ENCODE peak calls at places on chromosomes 7 and 10, in nine cellular contexts. M is GM12865, H is cardiac muscle cell, C is lung, Y is GM06990, A is skeletal muscle cell, T is endothelial cell of umbilical vein, U is choroid plexus epithelial cell, W is kidney. F is an unnamed sample.

GRCh38 chr7:69599211-69599878 is 1.1 kb downstream of the AUTS2 start:
- DNase-seq in M (peak), A (no peak), H (no peak), W (peak), U (no peak), C (no peak), Y (peak), T (no peak), F (no peak)

GRCh38 chr7:80826520-80827237 is 92.2 kb downstream of the SEMA3C start:
- DNase-seq in Y (no peak), H (peak), T (no peak), A (no peak), U (peak), C (no peak), M (no peak), W (no peak), F (no peak)

GRCh38 chr7:132492841-132493445 is 83.3 kb downstream of the PLXNA4 start:
- DNase-seq in W (no peak), H (no peak), M (no peak), Y (no peak), A (no peak), T (no peak), U (no peak), C (no peak), F (no peak)

GRCh38 chr10:3072641-3073360 is 5.5 kb downstream of the PFKP start:
- DNase-seq in A (no peak), W (no peak), C (no peak), T (no peak), Y (no peak), H (no peak), U (no peak), M (no peak), F (no peak)

GRCh38 chr7:39589323-39590111 is 23.3 kb downstream of the YAE1 start:
- DNase-seq in A (peak), M (peak), C (no peak), Y (peak), H (peak), U (peak), T (peak), W (no peak), F (no peak)

GRCh38 chr7:95794917-95795515 is 22.7 kb downstream of the DYNC1I1 start:
- DNase-seq in T (peak), M (peak), A (no peak), Y (no peak), U (peak), W (no peak), C (no peak), H (peak), F (no peak)

GRCh38 chr7:17234398-17235021 is 63.9 kb upstream of the AHR start:
- DNase-seq in T (peak), H (peak), Y (peak), W (no peak), A (peak), M (peak), U (peak), C (no peak), F (no peak)

GRCh38 chr10:92572362-92573090 is 1.4 kb downstream of the IDE start:
- DNase-seq in U (no peak), A (no peak), C (no peak), W (no peak), Y (no peak), T (peak), M (no peak), H (no peak), F (no peak)

GRCh38 chr10:35231646-35232045 is 104.7 kb upstream of the CCNY start:
- DNase-seq in U (no peak), C (no peak), Y (no peak), W (no peak), M (no peak), T (no peak), H (no peak), A (no peak), F (no peak)

GRCh38 chr10:108836362-108836761 is 1086.9 kb downstream of the XPNPEP1 start:
- DNase-seq in H (no peak), Y (no peak), W (no peak), A (no peak), M (no peak), T (no peak), C (no peak), U (no peak), F (no peak)

GRCh38 chr7:142799483-142799882 is 28.7 kb downstream of the PRSS2 start:
- DNase-seq in T (no peak), W (no peak), Y (no peak), H (no peak), C (no peak), A (no peak), M (no peak), U (no peak), F (no peak)

GRCh38 chr7:158021836-158022235 is 565.8 kb downstream of the PTPRN2 start:
- DNase-seq in C (no peak), T (no peak), A (no peak), M (no peak), W (peak), U (no peak), Y (no peak), H (no peak), F (no peak)

GRCh38 chr7:146683439-146683838 is 566.8 kb downstream of the CNTNAP2 start:
- DNase-seq in H (no peak), W (no peak), A (peak), U (peak), T (no peak), C (no peak), M (no peak), Y (no peak), F (no peak)

GRCh38 chr10:102744374-102745051 is 765 bp downstream of the WBP1L start:
- DNase-seq in C (no peak), T (peak), U (peak), H (no peak), M (peak), Y (no peak), A (no peak), W (no peak), F (peak)

GRCh38 chr7:133431134-133431711 is 178.3 kb downstream of the EXOC4 start:
- DNase-seq in W (no peak), C (no peak), Y (no peak), M (no peak), H (no peak), A (no peak), T (no peak), U (no peak), F (no peak)

GRCh38 chr7:741850-742249 is 14.8 kb upstream of the PRKAR1B start:
- DNase-seq in W (peak), T (no peak), U (no peak), M (no peak), H (no peak), C (no peak), Y (no peak), A (no peak), F (no peak)

GRCh38 chr7:22332481-22332880 is 24.5 kb downstream of the RAPGEF5 start:
- DNase-seq in Y (no peak), C (no peak), U (no peak), W (no peak), A (no peak), T (peak), M (no peak), H (no peak), F (no peak)

GRCh38 chr7:106841896-106842390 is 23.1 kb upstream of the PIK3CG start:
- DNase-seq in U (no peak), M (no peak), A (no peak), H (no peak), T (no peak), W (no peak), Y (no peak), C (no peak), F (no peak)

GRCh38 chr10:93198401-93199175 is 124.9 kb downstream of the CYP26A1 start:
- DNase-seq in H (peak), C (no peak), T (no peak), U (peak), Y (no peak), M (no peak), W (peak), A (no peak), F (peak)

GRCh38 chr10:93420091-93420490 is 62.0 kb downstream of the MYOF start:
- DNase-seq in Y (no peak), C (no peak), W (no peak), H (no peak), M (no peak), T (no peak), U (peak), A (no peak), F (no peak)

GRCh38 chr7:112009081-112009480 is 197.1 kb downstream of the DOCK4 start:
- DNase-seq in M (peak), Y (no peak), H (peak), A (peak), W (no peak), U (peak), C (no peak), T (peak), F (no peak)

GRCh38 chr7:53642361-53642760 is 606.9 kb downstream of the POM121L12 start:
- DNase-seq in Y (no peak), A (no peak), M (no peak), U (no peak), C (no peak), T (no peak), H (no peak), W (no peak), F (no peak)

GRCh38 chr10:132264306-132264950 is 43.3 kb downstream of the STK32C start:
- DNase-seq in T (no peak), H (no peak), Y (no peak), C (no peak), W (peak), A (no peak), U (no peak), M (no peak), F (no peak)

GRCh38 chr10:77943086-77943901 is 16.7 kb upstream of the DLG5 start:
- DNase-seq in C (no peak), H (peak), T (peak), U (peak), A (peak), Y (no peak), M (no peak), W (peak), F (no peak)

GRCh38 chr10:79468015-79468560 is 22.7 kb upstream of the ZCCHC24 start:
- DNase-seq in Y (no peak), U (no peak), W (no peak), T (no peak), C (no peak), H (no peak), M (no peak), A (no peak), F (no peak)

GRCh38 chr10:92238586-92239098 is 52.2 kb downstream of the CPEB3 start:
- DNase-seq in T (no peak), A (no peak), C (peak), H (peak), U (peak), M (peak), W (peak), Y (no peak), F (no peak)

GRCh38 chr7:57417736-57418135 is 32.2 kb upstream of the ZNF716 start:
- DNase-seq in A (no peak), C (peak), H (no peak), W (peak), Y (no peak), T (no peak), M (no peak), U (no peak), F (no peak)

GRCh38 chr7:30159153-30159552 is 24.4 kb downstream of the MTURN start:
- DNase-seq in H (no peak), C (no peak), A (no peak), U (no peak), M (no peak), Y (no peak), W (no peak), T (no peak), F (no peak)

DNA sequence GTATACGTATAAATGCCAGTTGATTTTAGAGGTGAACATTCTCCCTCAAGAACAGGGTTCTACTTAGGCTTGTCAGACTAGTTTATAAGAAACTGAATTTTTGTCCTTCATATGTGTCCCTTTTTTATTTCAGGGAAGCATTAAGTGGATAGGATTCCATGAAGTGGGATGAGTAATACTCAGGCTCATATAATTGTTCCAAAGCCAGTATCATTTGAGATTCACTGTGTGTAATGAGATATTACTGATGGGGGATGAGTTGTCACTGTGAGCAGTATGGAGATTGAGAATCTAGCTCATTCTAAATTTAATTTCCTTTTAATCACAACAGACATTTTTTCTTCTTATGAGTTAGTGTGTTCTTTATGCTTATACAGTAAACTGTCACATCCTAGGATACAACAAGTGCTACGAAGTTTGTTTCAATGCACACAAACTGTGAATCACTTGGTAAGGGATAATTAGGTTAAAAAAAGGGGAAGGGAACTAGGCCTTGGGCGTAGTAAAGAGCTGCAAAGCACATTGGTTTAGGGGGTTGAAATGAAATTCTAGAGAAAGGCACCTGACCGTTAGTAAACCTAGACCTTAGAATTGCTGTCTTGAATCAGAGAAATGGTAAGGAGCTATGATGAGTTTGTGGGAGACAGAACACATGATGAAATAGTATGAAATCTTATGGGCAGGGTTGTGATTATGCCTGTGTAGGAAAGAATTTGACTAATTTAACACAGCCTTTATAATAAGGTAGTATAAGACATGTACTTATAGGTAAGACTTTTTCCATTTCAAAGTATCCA is 153.4 kb downstream of the MLLT10 start:
- DNase-seq in C (no peak), U (peak), Y (no peak), H (peak), M (no peak), W (no peak), A (peak), T (no peak), F (no peak)
- H3K4me3 ChIP-seq in C (no peak), U (no peak), Y (no peak), H (no peak), M (no peak), W (no peak), A (no peak), T (no peak), F (no peak)

GRCh38 chr10:450463-450862 is 239.0 kb downstream of the DIP2C start:
- DNase-seq in W (peak), T (no peak), A (no peak), M (no peak), C (no peak), U (no peak), H (no peak), Y (no peak), F (no peak)
- H3K4me3 ChIP-seq in W (no peak), T (no peak), A (no peak), M (no peak), C (no peak), U (no peak), H (no peak), Y (no peak), F (no peak)

DNA sequence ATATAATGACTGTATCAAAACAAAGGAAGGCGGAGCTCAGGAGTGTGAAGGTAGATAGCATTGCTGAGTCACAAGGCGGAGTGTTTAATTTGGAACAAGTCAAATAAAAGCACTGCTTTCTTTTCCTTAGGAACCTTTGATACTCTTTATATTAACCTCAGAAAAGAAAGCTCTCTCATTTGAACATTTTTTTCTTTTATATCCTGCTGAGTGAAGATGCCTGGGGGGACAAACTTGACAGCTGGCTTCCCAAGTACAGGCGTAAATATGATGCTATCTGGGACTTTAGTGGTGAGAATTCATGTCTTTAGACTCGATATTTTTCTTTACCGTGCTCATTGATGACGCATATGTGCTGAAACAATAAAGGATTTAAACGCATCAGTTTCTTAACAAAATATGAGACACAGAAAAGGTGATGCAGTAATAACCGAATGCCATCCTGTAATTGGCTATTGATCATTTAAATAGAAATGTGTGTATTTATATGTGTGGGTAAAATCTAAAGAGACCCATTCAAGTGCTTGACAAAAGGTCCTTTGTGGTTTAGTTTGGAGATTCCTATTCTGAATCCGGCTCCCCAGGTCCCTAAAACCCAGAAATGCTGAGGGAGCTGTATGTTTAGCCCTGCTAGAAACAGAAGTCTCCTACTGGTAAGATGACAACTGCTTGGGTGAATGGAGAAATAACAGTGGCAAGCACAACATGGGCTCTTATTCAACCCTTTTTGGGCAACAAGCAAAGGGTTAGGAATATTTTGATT is 102.7 kb downstream of the PRTFDC1 start:
- DNase-seq in U (no peak), C (no peak), Y (no peak), T (peak), H (no peak), W (no peak), A (no peak), M (no peak), F (no peak)
- H3K4me3 ChIP-seq in U (no peak), C (no peak), Y (no peak), T (peak), H (no peak), W (no peak), A (no peak), M (no peak), F (peak)

GRCh38 chr7:47100148-47100547 is 481.8 kb downstream of the TNS3 start:
- DNase-seq in C (no peak), M (no peak), A (no peak), Y (no peak), H (no peak), W (no peak), T (no peak), U (no peak), F (no peak)

GRCh38 chr7:47100815-47101435 is 481.0 kb downstream of the TNS3 start:
- DNase-seq in W (no peak), C (peak), M (peak), Y (no peak), U (peak), T (peak), A (no peak), H (peak), F (no peak)

GRCh38 chr7:47103498-47104205 is 478.3 kb downstream of the TNS3 start:
- DNase-seq in H (no peak), Y (no peak), M (no peak), A (no peak), C (no peak), T (no peak), U (no peak), W (no peak), F (no peak)

GRCh38 chr7:47104206-47104549 is 477.7 kb downstream of the TNS3 start:
- DNase-seq in U (peak), M (no peak), A (no peak), H (peak), C (no peak), W (no peak), T (no peak), Y (no peak), F (no peak)

GRCh38 chr7:47102442-47102841 is 479.5 kb downstream of the TNS3 start:
- DNase-seq in Y (no peak), M (no peak), C (no peak), U (no peak), H (no peak), W (no peak), A (no peak), T (no peak), F (no peak)
- H3K4me3 ChIP-seq in Y (no peak), M (no peak), C (no peak), U (no peak), H (no peak), W (no peak), A (no peak), T (no peak), F (no peak)